ENCODE peak calls at places on chromosomes 3 and 15, in nine cellular contexts. V, Q, F, Y, D, J, S, M and C are unnamed samples.

GRCh38 chr15:99248000-99248727 is 1.2 kb downstream of the TTC23 start:
- DNase-seq in D (no peak), J (no peak), S (no peak), Y (no peak), V (no peak), F (no peak), Q (no peak), M (no peak), C (peak; percentile 43)

GRCh38 chr3:156587767-156588069 is 32.8 kb upstream of the SSR3 start:
- DNase-seq in S (no peak), Q (no peak), J (no peak), M (no peak), D (no peak), V (no peak), F (no peak), Y (no peak), C (no peak)

GRCh38 chr15:95025924-95026728 is 794.8 kb downstream of the MCTP2 start:
- DNase-seq in J (no peak), Q (no peak), Y (no peak), V (peak; percentile 12), D (no peak), S (no peak), M (peak; percentile 9), F (peak; percentile 39), C (peak; percentile 14)

GRCh38 chr3:141941093-141941492 is 64.7 kb downstream of the ATP1B3 start:
- DNase-seq in V (no peak), Q (no peak), M (no peak), F (no peak), D (no peak), S (no peak), Y (no peak), J (no peak), C (no peak)

GRCh38 chr15:65392368-65392767 is 14.6 kb upstream of the IGDCC3 start:
- DNase-seq in Q (no peak), Y (no peak), F (no peak), S (no peak), V (no peak), M (no peak), D (no peak), J (no peak), C (no peak)

GRCh38 chr3:49333091-49333490 is 6.8 kb downstream of the USP4 start:
- DNase-seq in D (no peak), S (no peak), V (no peak), F (no peak), J (no peak), Q (no peak), M (no peak), Y (no peak), C (no peak)

GRCh38 chr3:52053307-52054304 is 2.8 kb downstream of the DUSP7 start:
- DNase-seq in V (no peak), J (peak; percentile 67), Y (peak; percentile 65), S (no peak), Q (no peak), M (no peak), D (no peak), F (no peak), C (no peak)

GRCh38 chr15:32715276-32715675 is 2.5 kb upstream of the GREM1 start:
- DNase-seq in M (no peak), D (no peak), V (no peak), J (no peak), Q (no peak), S (no peak), F (peak; percentile 85), Y (no peak), C (no peak)

GRCh38 chr15:25773248-25773647 is 89.9 kb downstream of the ATP10A start:
- DNase-seq in M (no peak), Y (no peak), S (no peak), D (no peak), J (no peak), F (no peak), V (no peak), Q (no peak), C (no peak)

GRCh38 chr3:14561051-14561634 is 21.0 kb upstream of the GRIP2 start:
- DNase-seq in S (no peak), V (no peak), M (no peak), D (no peak), J (no peak), F (peak; percentile 32), Q (no peak), Y (no peak), C (no peak)

GRCh38 chr15:59590027-59590426 is 21.6 kb upstream of the GCNT3 start:
- DNase-seq in S (no peak), D (no peak), Q (no peak), F (no peak), J (no peak), V (no peak), M (no peak), Y (peak; percentile 54), C (no peak)

GRCh38 chr3:14536055-14536815 is 3.9 kb downstream of the GRIP2 start:
- DNase-seq in V (no peak), F (no peak), J (no peak), M (no peak), Y (no peak), Q (no peak), S (no peak), D (no peak), C (no peak)

GRCh38 chr15:66440501-66440900 is 53.8 kb downstream of the MAP2K1 start:
- DNase-seq in V (no peak), S (no peak), F (no peak), Y (no peak), M (no peak), J (no peak), D (no peak), Q (no peak), C (no peak)

GRCh38 chr15:74399511-74400312 is 32.3 kb upstream of the CYP11A1 start:
- DNase-seq in D (no peak), M (no peak), V (no peak), J (peak; percentile 61), Q (no peak), F (peak; percentile 91), Y (no peak), S (peak; percentile 80), C (peak; percentile 49)

GRCh38 chr3:14422016-14422963 is 19.9 kb downstream of the SLC6A6 start:
- DNase-seq in F (no peak), V (no peak), J (no peak), D (no peak), Y (no peak), M (no peak), S (no peak), Q (no peak), C (no peak)